ENCODE peak calls at places on chromosome 22, in four cellular contexts. W, C, Y and V are unnamed samples.

GRCh38 chr22:41361716-41362310 is 19.9 kb upstream of the TEF start:
- DNase-seq in W (no peak), C (no peak), Y (no peak), V (peak)

GRCh38 chr22:32574957-32575893 is 100.6 kb downstream of the FBXO7 start:
- DNase-seq in W (no peak), C (no peak), Y (peak), V (no peak)

GRCh38 chr22:19674929-19675253 is 39.4 kb upstream of the SEPTIN5 start:
- DNase-seq in W (no peak), C (no peak), Y (no peak), V (no peak)

GRCh38 chr22:46737976-46738641 is at the start of gene CERK:
- DNase-seq in W (peak), C (peak), Y (peak), V (peak)

GRCh38 chr22:28411125-28411524 is 268.5 kb downstream of the TTC28 start:
- DNase-seq in W (no peak), C (no peak), Y (no peak), V (no peak)

GRCh38 chr22:29702025-29702930 is 17.5 kb upstream of the CABP7 start:
- DNase-seq in W (peak), C (no peak), Y (peak), V (peak)

GRCh38 chr22:48883211-48883960 is 944.3 kb downstream of the BRD1 start:
- DNase-seq in W (no peak), C (no peak), Y (no peak), V (no peak)

GRCh38 chr22:40603088-40603605 is 33.4 kb downstream of the MRTFA start:
- DNase-seq in W (no peak), C (no peak), Y (no peak), V (peak)

GRCh38 chr22:20777420-20778177 is 3.7 kb downstream of the SERPIND1 start:
- DNase-seq in W (peak), C (peak), Y (no peak), V (peak)

GRCh38 chr22:35085621-35086020 is 19.7 kb downstream of the ISX start:
- DNase-seq in W (no peak), C (no peak), Y (no peak), V (no peak)

GRCh38 chr22:50170453-50171318 is at the start of gene PANX2:
- DNase-seq in W (no peak), C (no peak), Y (peak), V (no peak)

GRCh38 chr22:19814428-19814827 is 40.2 kb downstream of the GNB1L start:
- DNase-seq in W (no peak), C (no peak), Y (no peak), V (no peak)

DNA sequence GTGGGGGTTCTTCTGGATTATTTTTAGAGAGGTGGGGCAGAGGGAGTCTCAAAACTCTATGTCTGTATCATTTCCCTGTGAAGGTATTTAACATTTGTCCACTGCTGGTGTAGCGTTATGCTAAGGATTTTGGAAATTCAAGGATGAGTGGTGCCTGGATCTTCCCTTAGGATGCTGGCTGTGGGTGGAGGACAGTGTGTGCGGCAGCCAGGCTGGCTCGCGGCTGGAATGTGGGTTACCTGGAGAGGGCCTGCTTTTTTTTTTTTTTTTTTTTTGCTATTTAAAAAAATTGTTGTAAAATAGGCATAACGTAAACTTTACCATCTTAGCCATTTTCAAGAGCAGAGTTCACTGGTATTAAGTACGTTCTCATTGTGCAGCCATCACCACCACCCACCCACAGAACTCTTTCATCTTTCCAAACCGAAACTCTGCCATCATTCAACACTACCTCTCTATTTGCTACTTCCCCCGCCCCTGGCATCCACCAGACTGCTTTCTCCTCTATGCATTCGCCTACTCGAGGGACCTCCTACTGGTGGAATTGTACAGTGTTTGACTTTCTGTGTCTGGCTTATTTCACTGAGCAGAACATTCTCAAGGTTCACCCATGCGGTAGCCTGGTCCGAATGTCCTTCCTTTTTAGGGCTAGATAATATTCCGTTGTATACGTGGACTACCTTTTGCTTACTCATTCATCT is 67.1 kb downstream of the PARVB start:
- DNase-seq in W (peak), C (no peak), Y (peak), V (no peak)
- TF ChIP-seq RCOR1 in W (no peak), C (no peak), Y (no peak), V (no peak)

GRCh38 chr22:37470087-37470445 is 16.1 kb downstream of the MFNG start:
- DNase-seq in W (no peak), C (no peak), Y (no peak), V (no peak)

GRCh38 chr22:37471721-37472417 is 14.3 kb downstream of the MFNG start:
- DNase-seq in W (no peak), C (no peak), Y (no peak), V (no peak)

GRCh38 chr22:37474447-37475090 is 11.6 kb downstream of the MFNG start:
- DNase-seq in W (no peak), C (no peak), Y (no peak), V (no peak)

GRCh38 chr22:37473437-37473946 is 12.7 kb downstream of the MFNG start:
- DNase-seq in W (no peak), C (no peak), Y (no peak), V (no peak)

DNA sequence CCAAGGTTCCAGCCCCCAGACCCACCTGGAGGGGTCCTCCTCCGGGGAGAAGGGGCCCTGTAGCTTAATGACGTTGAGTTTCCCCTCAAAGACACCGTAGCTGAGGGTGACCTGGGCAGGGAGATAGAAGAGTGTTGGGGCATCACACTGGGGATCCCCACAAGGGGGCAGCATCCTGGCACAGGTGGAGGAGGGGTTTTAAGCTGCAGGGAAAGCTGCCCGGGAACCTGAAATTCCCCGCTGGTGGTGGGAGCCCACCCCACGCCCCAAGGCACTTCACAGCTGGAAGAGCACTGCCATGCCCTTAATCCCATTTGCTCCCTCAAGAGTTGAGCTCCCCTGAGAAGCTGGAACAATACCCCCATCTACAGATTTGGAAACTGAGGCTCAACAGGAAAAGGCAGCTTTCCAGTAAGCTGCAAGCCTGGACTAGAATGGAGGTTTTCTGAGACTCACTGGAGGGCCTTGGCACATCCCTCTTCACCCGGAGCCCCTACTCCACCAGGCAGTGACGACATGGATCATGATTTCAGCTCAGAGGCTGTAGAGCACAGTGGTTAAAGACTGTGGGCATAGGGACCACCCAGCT is 13.7 kb downstream of the MFNG start:
- DNase-seq in W (peak), C (peak), Y (peak), V (peak)
- TF ChIP-seq RCOR1 in W (no peak), C (no peak), Y (no peak), V (no peak)

GRCh38 chr22:39176067-39176621 is 23.7 kb upstream of the CBX7 start:
- DNase-seq in W (no peak), C (no peak), Y (no peak), V (peak)

GRCh38 chr22:39177791-39178190 is 25.3 kb upstream of the CBX7 start:
- DNase-seq in W (no peak), C (no peak), Y (no peak), V (no peak)

GRCh38 chr22:39178206-39179111 is 26.0 kb upstream of the CBX7 start:
- DNase-seq in W (no peak), C (no peak), Y (no peak), V (peak)

GRCh38 chr22:39176673-39177455 is 24.4 kb upstream of the CBX7 start:
- DNase-seq in W (no peak), C (no peak), Y (no peak), V (no peak)

DNA sequence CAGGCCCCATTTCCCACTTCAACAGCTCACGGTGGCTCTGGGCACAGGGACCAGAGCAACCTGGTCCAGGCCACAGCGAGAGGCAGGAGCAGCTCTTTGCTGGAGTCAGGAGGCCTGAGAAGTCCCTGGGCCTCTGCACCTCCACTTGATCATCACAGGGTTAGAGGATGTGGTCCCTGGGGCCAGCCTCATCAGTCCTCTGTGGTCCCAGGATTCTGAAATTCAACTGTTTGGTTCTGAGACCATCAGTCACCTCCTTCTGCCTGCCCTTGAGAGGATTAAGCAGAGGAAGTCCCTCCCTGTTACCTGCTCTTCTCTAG is 24.9 kb upstream of the CBX7 start:
- DNase-seq in W (no peak), C (no peak), Y (no peak), V (no peak)
- TF ChIP-seq RCOR1 in W (no peak), C (no peak), Y (no peak), V (no peak)

DNA sequence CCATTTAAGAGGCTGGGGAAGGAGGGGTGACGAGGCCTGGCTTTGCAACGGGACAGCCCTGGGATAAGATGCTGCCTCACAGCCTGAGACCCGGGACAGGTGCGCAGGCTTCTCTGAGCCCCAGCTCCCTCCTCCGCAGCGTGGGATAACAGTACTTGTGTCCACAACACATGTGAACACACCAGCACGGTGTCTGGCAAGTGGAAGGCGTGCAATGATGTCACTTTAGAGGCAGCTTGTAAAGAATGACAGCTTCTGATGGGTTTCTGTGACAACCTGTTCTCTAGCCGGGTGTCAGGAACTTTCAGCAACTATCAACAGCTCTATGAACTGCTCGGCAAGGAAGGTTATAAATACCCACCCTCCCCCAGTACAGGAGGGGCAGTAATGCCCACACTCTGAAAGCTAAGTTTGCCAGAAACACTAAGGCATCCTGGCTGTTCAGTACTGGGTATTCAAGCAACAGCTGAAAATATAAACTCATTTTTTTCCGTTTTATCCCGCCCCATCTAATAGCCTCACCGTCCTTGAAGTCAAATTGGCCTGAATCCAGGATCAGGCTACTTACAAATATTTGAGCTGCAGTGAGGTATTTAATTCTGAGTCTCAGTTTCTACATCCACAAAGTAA is 59.7 kb downstream of the MYH9 start:
- DNase-seq in W (no peak), C (no peak), Y (no peak), V (peak)
- TF ChIP-seq RCOR1 in W (no peak), C (no peak), Y (no peak), V (no peak)

DNA sequence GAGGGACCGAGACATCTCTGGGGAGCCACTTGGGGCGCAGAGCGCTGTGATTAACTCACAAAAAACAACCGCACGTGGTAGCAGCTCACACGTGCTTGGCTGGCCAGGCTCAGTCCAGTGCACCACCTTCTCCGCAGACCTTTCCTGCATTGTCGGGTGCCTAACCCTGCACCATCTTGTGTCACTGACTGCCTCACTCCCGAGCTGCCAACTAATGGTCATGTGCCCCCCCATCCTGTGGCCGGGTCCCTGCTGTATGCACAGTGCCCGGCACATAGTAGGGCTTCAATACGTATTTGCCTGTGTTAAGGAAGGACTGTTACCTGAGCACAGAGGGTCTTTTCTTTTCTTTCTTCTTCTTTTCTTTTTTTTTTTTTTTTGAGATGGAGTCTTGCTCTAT is 71.9 kb downstream of the ARHGAP8 start:
- DNase-seq in W (no peak), C (no peak), Y (no peak), V (no peak)
- TF ChIP-seq RCOR1 in W (no peak), C (no peak), Y (no peak), V (no peak)

GRCh38 chr22:23382796-23383195 is 197.3 kb downstream of the IGLL1 start:
- DNase-seq in W (no peak), C (no peak), Y (no peak), V (no peak)
- TF ChIP-seq RCOR1 in W (no peak), C (no peak), Y (no peak), V (no peak)